ENCODE peak calls at places on chromosomes 12 and 14, in seven cellular contexts. One of them, this sample, is unnamed. For H3K36me3 and H3K27me3, the result is how much of the 10 kb centered on the place peaks cover.

GRCh38 chr12:14883663-14884062 is 2.0 kb downstream of the MGP start:
- DNase-seq in right atrium auricular region: no peak
- DNase-seq in cardiac muscle cell: peak
- DNase-seq in keratinocyte: no peak
- DNase-seq in left ventricle myocardium inferior: no peak
- DNase-seq in endodermal cell: no peak
- DNase-seq in body of pancreas: no peak
- DNase-seq in this sample: peak

GRCh38 chr14:72830786-72831583 is 62.9 kb downstream of the DPF3 start:
- DNase-seq in right atrium auricular region: no peak
- DNase-seq in cardiac muscle cell: no peak
- DNase-seq in keratinocyte: no peak
- DNase-seq in left ventricle myocardium inferior: no peak
- DNase-seq in endodermal cell: peak
- DNase-seq in body of pancreas: no peak
- DNase-seq in this sample: no peak

GRCh38 chr12:69476276-69477017 is 6.3 kb downstream of the FRS2 start:
- DNase-seq in right atrium auricular region: no peak
- DNase-seq in cardiac muscle cell: peak
- DNase-seq in keratinocyte: no peak
- DNase-seq in left ventricle myocardium inferior: no peak
- DNase-seq in endodermal cell: no peak
- DNase-seq in body of pancreas: no peak
- DNase-seq in this sample: no peak

GRCh38 chr14:81269100-81269978 is 48.6 kb upstream of the GTF2A1 start:
- DNase-seq in right atrium auricular region: no peak
- DNase-seq in cardiac muscle cell: peak
- DNase-seq in keratinocyte: no peak
- DNase-seq in left ventricle myocardium inferior: no peak
- DNase-seq in endodermal cell: peak
- DNase-seq in body of pancreas: peak
- DNase-seq in this sample: peak

GRCh38 chr12:55847033-55847432 is 4.3 kb upstream of the MMP19 start:
- DNase-seq in right atrium auricular region: peak
- DNase-seq in cardiac muscle cell: peak
- DNase-seq in keratinocyte: no peak
- DNase-seq in left ventricle myocardium inferior: no peak
- DNase-seq in endodermal cell: no peak
- DNase-seq in body of pancreas: no peak
- DNase-seq in this sample: peak

GRCh38 chr12:4962539-4963486 is 53.1 kb downstream of the KCNA1 start:
- DNase-seq in right atrium auricular region: no peak
- DNase-seq in cardiac muscle cell: peak
- DNase-seq in keratinocyte: no peak
- DNase-seq in left ventricle myocardium inferior: no peak
- DNase-seq in endodermal cell: peak
- DNase-seq in body of pancreas: no peak
- DNase-seq in this sample: no peak

GRCh38 chr12:132373967-132374820 is 44.8 kb upstream of the GALNT9 start:
- DNase-seq in right atrium auricular region: no peak
- DNase-seq in cardiac muscle cell: peak
- DNase-seq in keratinocyte: no peak
- DNase-seq in left ventricle myocardium inferior: peak
- DNase-seq in endodermal cell: no peak
- DNase-seq in body of pancreas: no peak
- DNase-seq in this sample: no peak

GRCh38 chr12:59429766-59430165 is 166.1 kb upstream of the SLC16A7 start:
- DNase-seq in right atrium auricular region: no peak
- DNase-seq in cardiac muscle cell: no peak
- DNase-seq in keratinocyte: no peak
- DNase-seq in left ventricle myocardium inferior: no peak
- DNase-seq in endodermal cell: no peak
- DNase-seq in body of pancreas: no peak
- DNase-seq in this sample: no peak

GRCh38 chr12:93616584-93617101 is 44.2 kb downstream of the SOCS2 start:
- DNase-seq in right atrium auricular region: no peak
- DNase-seq in cardiac muscle cell: no peak
- DNase-seq in keratinocyte: peak
- DNase-seq in left ventricle myocardium inferior: no peak
- DNase-seq in endodermal cell: peak
- DNase-seq in body of pancreas: no peak
- DNase-seq in this sample: no peak

GRCh38 chr12:2813573-2814185 is 1.2 kb downstream of the ITFG2 start:
- DNase-seq in right atrium auricular region: no peak
- DNase-seq in cardiac muscle cell: peak
- DNase-seq in keratinocyte: no peak
- DNase-seq in left ventricle myocardium inferior: no peak
- DNase-seq in endodermal cell: peak
- DNase-seq in body of pancreas: peak
- DNase-seq in this sample: peak

GRCh38 chr12:74791365-74791764 is 253.7 kb downstream of the ATXN7L3B start:
- DNase-seq in right atrium auricular region: no peak
- DNase-seq in cardiac muscle cell: no peak
- DNase-seq in keratinocyte: no peak
- DNase-seq in left ventricle myocardium inferior: no peak
- DNase-seq in endodermal cell: peak
- DNase-seq in body of pancreas: no peak
- DNase-seq in this sample: peak
- H3K36me3 ChIP-seq in right atrium auricular region: under half
- H3K36me3 ChIP-seq in cardiac muscle cell: under half
- H3K36me3 ChIP-seq in keratinocyte: under half
- H3K36me3 ChIP-seq in left ventricle myocardium inferior: under half
- H3K36me3 ChIP-seq in endodermal cell: under half
- H3K36me3 ChIP-seq in body of pancreas: under half
- H3K36me3 ChIP-seq in this sample: under half

DNA sequence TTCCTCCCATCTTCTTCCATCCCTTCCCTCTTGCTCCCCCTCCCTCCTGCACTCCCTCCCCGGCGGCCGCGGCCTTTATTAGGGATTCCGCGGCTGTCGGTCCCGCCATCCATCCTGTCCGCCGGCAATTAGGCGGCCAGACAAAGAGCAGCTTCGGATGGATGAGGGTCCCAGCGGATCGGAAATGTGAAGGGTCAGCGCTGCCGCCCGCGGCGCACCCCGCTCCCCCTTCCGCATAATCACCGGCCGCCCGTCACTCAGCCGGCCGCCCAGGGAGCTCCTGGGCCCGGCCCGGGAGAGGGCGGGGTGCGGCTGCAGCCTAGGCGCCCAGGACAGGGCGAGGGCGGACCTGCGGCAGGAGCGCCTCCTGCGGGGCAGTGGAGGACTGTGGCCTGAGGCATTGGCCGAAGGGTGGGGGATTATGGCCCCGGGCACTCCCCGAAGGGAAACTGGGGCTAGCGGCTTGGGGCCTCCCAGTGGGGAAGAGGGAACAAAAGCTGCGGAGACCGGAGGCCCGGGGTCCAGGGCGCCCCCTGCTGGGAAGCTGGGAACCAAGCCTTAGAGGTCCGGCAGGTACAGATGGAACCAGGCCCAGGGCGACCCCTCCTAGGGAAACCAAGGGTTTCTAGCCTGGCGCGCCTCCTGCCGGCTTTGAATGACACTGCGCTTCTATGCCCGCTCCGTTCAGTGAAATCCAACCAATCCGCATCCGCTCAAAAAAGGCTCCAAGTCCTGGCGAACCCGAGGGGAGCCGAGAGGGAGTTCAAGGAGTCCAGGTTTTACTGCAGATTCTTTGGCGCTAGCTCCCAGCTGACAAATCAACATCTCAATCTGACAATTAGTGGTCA is 4.4 kb upstream of the DNAJC22 start:
- DNase-seq in right atrium auricular region: no peak
- DNase-seq in cardiac muscle cell: peak
- DNase-seq in keratinocyte: peak
- DNase-seq in left ventricle myocardium inferior: peak
- DNase-seq in endodermal cell: peak
- DNase-seq in body of pancreas: peak
- DNase-seq in this sample: peak
- H3K27me3 ChIP-seq in right atrium auricular region: under half
- H3K27me3 ChIP-seq in cardiac muscle cell: half or more
- H3K27me3 ChIP-seq in keratinocyte: half or more
- H3K27me3 ChIP-seq in left ventricle myocardium inferior: half or more
- H3K27me3 ChIP-seq in endodermal cell: half or more
- H3K27me3 ChIP-seq in body of pancreas: under half
- H3K27me3 ChIP-seq in this sample: under half

DNA sequence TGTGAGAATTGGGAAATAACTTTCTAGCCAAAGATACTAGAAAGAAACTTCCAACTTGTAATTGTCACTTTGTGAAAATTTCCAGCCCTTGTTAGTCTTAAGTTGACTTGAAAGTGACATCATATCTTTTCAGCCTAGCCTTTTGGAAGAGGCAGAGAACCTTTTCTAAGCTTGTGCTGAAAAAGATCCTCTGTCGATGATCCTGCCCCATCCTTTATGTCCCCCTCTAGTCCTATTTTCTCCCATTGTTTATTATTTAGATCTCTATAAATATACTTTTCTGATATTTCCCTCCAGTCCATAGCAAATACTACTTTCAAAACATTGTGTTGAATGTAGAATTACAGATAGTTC is 2.8 kb downstream of the CHST11 start:
- DNase-seq in right atrium auricular region: no peak
- DNase-seq in cardiac muscle cell: no peak
- DNase-seq in keratinocyte: no peak
- DNase-seq in left ventricle myocardium inferior: no peak
- DNase-seq in endodermal cell: no peak
- DNase-seq in body of pancreas: no peak
- DNase-seq in this sample: no peak
- H3K4me3 ChIP-seq in right atrium auricular region: no peak
- H3K4me3 ChIP-seq in cardiac muscle cell: peak
- H3K4me3 ChIP-seq in keratinocyte: no peak
- H3K4me3 ChIP-seq in left ventricle myocardium inferior: peak
- H3K4me3 ChIP-seq in endodermal cell: peak
- H3K4me3 ChIP-seq in body of pancreas: no peak
- H3K4me3 ChIP-seq in this sample: peak

GRCh38 chr14:103708750-103709187 is 6.5 kb downstream of the XRCC3 start:
- DNase-seq in right atrium auricular region: no peak
- DNase-seq in cardiac muscle cell: no peak
- DNase-seq in keratinocyte: no peak
- DNase-seq in left ventricle myocardium inferior: peak
- DNase-seq in endodermal cell: no peak
- DNase-seq in body of pancreas: peak
- DNase-seq in this sample: no peak

GRCh38 chr14:103705524-103706284 is 9.5 kb downstream of the XRCC3 start:
- DNase-seq in right atrium auricular region: no peak
- DNase-seq in cardiac muscle cell: no peak
- DNase-seq in keratinocyte: no peak
- DNase-seq in left ventricle myocardium inferior: peak
- DNase-seq in endodermal cell: no peak
- DNase-seq in body of pancreas: no peak
- DNase-seq in this sample: no peak

GRCh38 chr14:103707329-103708263 is 7.7 kb downstream of the XRCC3 start:
- DNase-seq in right atrium auricular region: no peak
- DNase-seq in cardiac muscle cell: no peak
- DNase-seq in keratinocyte: no peak
- DNase-seq in left ventricle myocardium inferior: peak
- DNase-seq in endodermal cell: no peak
- DNase-seq in body of pancreas: no peak
- DNase-seq in this sample: no peak

GRCh38 chr14:103705158-103705523 is 10.1 kb downstream of the XRCC3 start:
- DNase-seq in right atrium auricular region: no peak
- DNase-seq in cardiac muscle cell: no peak
- DNase-seq in keratinocyte: no peak
- DNase-seq in left ventricle myocardium inferior: peak
- DNase-seq in endodermal cell: no peak
- DNase-seq in body of pancreas: peak
- DNase-seq in this sample: no peak

DNA sequence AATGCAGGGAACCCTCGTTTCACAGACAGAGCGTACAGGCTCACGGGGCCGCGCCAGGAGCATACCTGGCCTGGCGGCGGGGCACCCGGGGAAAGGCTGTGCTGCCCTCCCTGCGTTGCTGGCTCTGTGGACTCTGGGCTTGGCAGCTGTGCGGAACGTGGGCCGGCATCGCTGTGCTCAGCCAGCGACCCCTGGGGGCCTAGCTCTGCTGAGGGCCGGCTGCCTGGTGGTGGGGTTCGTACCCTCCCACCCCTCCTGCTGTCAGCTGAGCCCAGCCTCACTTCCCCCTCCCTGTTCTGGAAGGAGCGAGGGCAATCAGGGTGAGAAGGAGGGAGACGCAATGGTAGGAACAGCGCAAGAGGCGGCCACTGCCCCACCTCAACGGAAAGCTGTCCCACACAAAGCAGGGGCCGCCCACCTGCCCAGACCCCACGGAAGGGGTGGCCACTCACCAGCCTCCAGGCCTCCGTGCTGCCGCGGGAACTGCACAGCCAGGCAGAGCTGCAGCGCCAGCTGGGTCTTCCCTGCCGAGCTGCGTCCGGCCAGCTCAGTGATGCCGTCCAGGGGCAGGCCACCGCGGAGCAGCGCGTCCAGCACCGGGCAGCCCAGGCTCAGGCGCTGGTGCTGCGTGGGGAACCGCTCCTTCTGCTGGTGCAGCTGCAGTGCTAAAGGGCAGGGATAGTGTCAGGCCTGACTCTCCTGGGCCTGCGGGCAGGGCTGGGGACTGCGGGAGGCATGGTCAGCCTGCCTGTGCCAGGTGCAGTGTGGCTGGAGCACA is 8.5 kb downstream of the XRCC3 start:
- DNase-seq in right atrium auricular region: no peak
- DNase-seq in cardiac muscle cell: no peak
- DNase-seq in keratinocyte: no peak
- DNase-seq in left ventricle myocardium inferior: no peak
- DNase-seq in endodermal cell: no peak
- DNase-seq in body of pancreas: no peak
- DNase-seq in this sample: no peak
- H3K36me3 ChIP-seq in right atrium auricular region: under half
- H3K36me3 ChIP-seq in cardiac muscle cell: under half
- H3K36me3 ChIP-seq in keratinocyte: under half
- H3K36me3 ChIP-seq in left ventricle myocardium inferior: under half
- H3K36me3 ChIP-seq in endodermal cell: half or more
- H3K36me3 ChIP-seq in body of pancreas: under half
- H3K36me3 ChIP-seq in this sample: half or more

GRCh38 chr12:120364487-120364886 is 4.5 kb downstream of the MSI1 start:
- DNase-seq in right atrium auricular region: no peak
- DNase-seq in cardiac muscle cell: no peak
- DNase-seq in keratinocyte: no peak
- DNase-seq in left ventricle myocardium inferior: no peak
- DNase-seq in endodermal cell: no peak
- DNase-seq in body of pancreas: no peak
- DNase-seq in this sample: no peak
- H3K27me3 ChIP-seq in right atrium auricular region: under half
- H3K27me3 ChIP-seq in cardiac muscle cell: under half
- H3K27me3 ChIP-seq in keratinocyte: half or more
- H3K27me3 ChIP-seq in left ventricle myocardium inferior: under half
- H3K27me3 ChIP-seq in endodermal cell: under half
- H3K27me3 ChIP-seq in body of pancreas: under half
- H3K27me3 ChIP-seq in this sample: under half

DNA sequence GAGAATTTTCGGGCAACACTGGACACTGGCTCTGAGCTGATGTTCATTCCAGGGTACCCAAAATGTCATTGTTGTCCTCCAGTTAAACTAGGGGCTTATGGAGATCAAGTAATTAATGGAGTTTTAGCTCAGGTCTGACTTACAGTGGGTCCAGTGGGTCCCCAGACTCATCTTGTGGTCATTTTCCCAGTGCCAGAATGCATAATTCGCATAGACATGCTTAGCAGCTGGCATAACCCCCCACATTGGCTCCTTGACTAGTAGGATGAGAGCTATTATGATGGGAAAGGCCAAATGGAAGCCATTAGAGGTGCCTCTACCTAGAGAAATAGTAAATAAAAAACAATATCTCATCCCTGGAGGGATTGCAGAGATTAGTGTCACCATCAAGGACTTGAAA is 818.9 kb downstream of the TMTC2 start:
- DNase-seq in right atrium auricular region: no peak
- DNase-seq in cardiac muscle cell: no peak
- DNase-seq in keratinocyte: no peak
- DNase-seq in left ventricle myocardium inferior: no peak
- DNase-seq in endodermal cell: no peak
- DNase-seq in body of pancreas: no peak
- DNase-seq in this sample: peak
- H3K4me3 ChIP-seq in right atrium auricular region: no peak
- H3K4me3 ChIP-seq in cardiac muscle cell: no peak
- H3K4me3 ChIP-seq in keratinocyte: no peak
- H3K4me3 ChIP-seq in left ventricle myocardium inferior: no peak
- H3K4me3 ChIP-seq in endodermal cell: no peak
- H3K4me3 ChIP-seq in body of pancreas: no peak
- H3K4me3 ChIP-seq in this sample: no peak